ENCODE peak calls at places on chromosomes 16 and 17, in seven cellular contexts. N is NCI-H2171; X is hippocampal formation; F is renal cortical epithelial cell; Y is MV-4-11; U is GM10248; S is stimulated activated CD8-positive, alpha-beta memory T cell treated with anti-CD3 and anti-CD28 coated beads, Interleukin-2, amount 100 ng/mL, for 48 hours. I is an unnamed sample.

GRCh38 chr16:28292731-28293588 is 635 bp downstream of the SBK1 start:
- DNase-seq in Y (no peak), U (no peak), F (no peak), X (no peak), S (no peak), N (peak), I (no peak)

GRCh38 chr16:5349661-5350060 is 252.1 kb upstream of the EEF2KMT start:
- DNase-seq in F (no peak), X (no peak), N (no peak), Y (no peak), U (no peak), S (no peak), I (no peak)

GRCh38 chr17:39979865-39980401 is 674 bp upstream of the PSMD3 start:
- DNase-seq in N (peak), S (no peak), Y (peak), X (no peak), F (peak), U (no peak), I (peak)

GRCh38 chr16:20137194-20137593 is 63.5 kb upstream of the GPR139 start:
- DNase-seq in Y (no peak), F (no peak), S (no peak), X (no peak), U (no peak), N (no peak), I (no peak)

GRCh38 chr16:67847064-67847861 is at the start of gene CENPT:
- DNase-seq in Y (no peak), S (no peak), U (peak), F (peak), N (peak), X (no peak), I (peak)

GRCh38 chr16:29848420-29849297 is 14.4 kb downstream of the CDIPT start:
- DNase-seq in N (no peak), S (peak), U (peak), X (no peak), Y (peak), F (peak), I (peak)

GRCh38 chr17:17523001-17523713 is 27.0 kb upstream of the RASD1 start:
- DNase-seq in Y (no peak), F (no peak), U (no peak), N (peak), S (no peak), X (no peak), I (no peak)

GRCh38 chr17:57639381-57639780 is 105.7 kb downstream of the CCDC182 start:
- DNase-seq in Y (no peak), S (no peak), N (no peak), X (no peak), U (no peak), F (no peak), I (no peak)

GRCh38 chr17:5282639-5283217 is 644 bp downstream of the RABEP1 start:
- DNase-seq in U (no peak), N (peak), S (no peak), Y (no peak), F (no peak), X (no peak), I (peak)

I was measured in fibroblast of lung.